ENCODE peak calls at places on chromosomes 5 and 9, in four cellular contexts. F is stomach; N is SJSA1; C is effector memory CD4-positive, alpha-beta T cell. Y is an unnamed sample.

GRCh38 chr9:134593756-134594375 is 47.7 kb upstream of the COL5A1 start:
- DNase-seq in F (no peak), N (no peak), C (no peak), Y (no peak)

GRCh38 chr9:37220971-37221370 is 100.6 kb downstream of the ZCCHC7 start:
- DNase-seq in F (no peak), N (no peak), C (no peak), Y (no peak)

GRCh38 chr9:116417464-116417863 is 263.9 kb downstream of the PAPPA start:
- DNase-seq in F (no peak), N (no peak), C (no peak), Y (no peak)

GRCh38 chr5:42374722-42375273 is 48.4 kb upstream of the GHR start:
- DNase-seq in F (no peak), N (no peak), C (no peak), Y (no peak)

GRCh38 chr5:71899865-71900342 is 180.8 kb downstream of the CARTPT start:
- DNase-seq in F (no peak), N (no peak), C (no peak), Y (no peak)

GRCh38 chr5:14655146-14655741 is 9.3 kb upstream of the OTULIN start:
- DNase-seq in F (no peak), N (no peak), C (no peak), Y (no peak)

GRCh38 chr9:130018260-130018659 is 24.7 kb downstream of the FNBP1 start:
- DNase-seq in F (no peak), N (no peak), C (no peak), Y (no peak)

GRCh38 chr9:131278421-131279111 is 2.3 kb upstream of the FAM78A start:
- DNase-seq in F (no peak), N (no peak), C (peak; percentile 35), Y (peak; percentile 39)

GRCh38 chr9:133560944-133561343 is 26.4 kb downstream of the ADAMTSL2 start:
- DNase-seq in F (no peak), N (no peak), C (no peak), Y (no peak)

GRCh38 chr5:26877154-26877553 is 161.2 kb downstream of the CDH9 start:
- DNase-seq in F (no peak), N (no peak), C (no peak), Y (no peak)

GRCh38 chr9:111531716-111532115 is 6.7 kb downstream of the ZNF483 start:
- DNase-seq in F (no peak), N (no peak), C (no peak), Y (no peak)

GRCh38 chr9:111527347-111527746 is 2.4 kb downstream of the ZNF483 start:
- DNase-seq in F (no peak), N (no peak), C (no peak), Y (no peak)

GRCh38 chr9:111529787-111530186 is 4.8 kb downstream of the ZNF483 start:
- DNase-seq in F (no peak), N (no peak), C (no peak), Y (no peak)

DNA sequence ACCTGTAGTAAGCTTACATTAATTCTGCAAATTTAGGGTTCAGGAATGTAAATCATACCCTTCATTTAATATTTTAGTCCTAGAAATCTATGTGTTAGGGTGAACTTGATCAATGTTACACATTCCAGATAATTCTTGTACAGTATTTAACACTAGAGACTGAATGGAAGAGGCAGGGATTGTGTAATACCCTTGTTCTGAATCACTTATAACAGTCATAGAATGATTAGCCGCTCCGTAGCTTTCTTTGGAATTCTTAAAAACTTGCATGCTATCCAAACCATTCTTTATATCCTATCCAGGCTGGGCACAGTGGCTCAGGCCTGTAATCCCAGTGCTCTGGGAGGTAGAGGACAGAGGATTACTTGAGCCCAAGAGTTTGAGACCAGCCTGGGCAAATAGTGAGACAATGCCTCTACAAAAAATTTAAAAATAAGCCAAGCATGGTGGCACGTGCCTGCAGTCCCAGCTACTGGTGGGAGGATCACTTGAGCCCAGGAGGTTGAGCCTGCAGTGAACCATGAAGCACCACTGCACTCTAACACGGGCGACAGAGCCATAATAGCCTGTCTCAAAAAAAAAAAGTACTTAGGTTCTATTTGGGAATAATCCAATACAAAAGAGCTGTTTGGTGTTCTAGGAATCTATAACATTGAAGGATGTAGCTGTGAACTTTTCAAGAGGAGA is 8.3 kb downstream of the ZNF483 start:
- DNase-seq in F (no peak), N (no peak), C (no peak), Y (no peak)
- H3K9me3 ChIP-seq in F (peaks cover 3% of the 10 kb centered on the region), N (no peaks in the 10 kb centered on the region), C (peaks cover 11% of the 10 kb centered on the region), Y (peaks cover 10% of the 10 kb centered on the region)

GRCh38 chr9:96817973-96818372 is 36.3 kb downstream of the ZNF782 start:
- DNase-seq in F (no peak), N (no peak), C (no peak), Y (no peak)
- H3K9me3 ChIP-seq in F (peaks cover 76% of the 10 kb centered on the region), N (peaks cover 33% of the 10 kb centered on the region), C (peaks cover 64% of the 10 kb centered on the region), Y (peaks cover 58% of the 10 kb centered on the region)

DNA sequence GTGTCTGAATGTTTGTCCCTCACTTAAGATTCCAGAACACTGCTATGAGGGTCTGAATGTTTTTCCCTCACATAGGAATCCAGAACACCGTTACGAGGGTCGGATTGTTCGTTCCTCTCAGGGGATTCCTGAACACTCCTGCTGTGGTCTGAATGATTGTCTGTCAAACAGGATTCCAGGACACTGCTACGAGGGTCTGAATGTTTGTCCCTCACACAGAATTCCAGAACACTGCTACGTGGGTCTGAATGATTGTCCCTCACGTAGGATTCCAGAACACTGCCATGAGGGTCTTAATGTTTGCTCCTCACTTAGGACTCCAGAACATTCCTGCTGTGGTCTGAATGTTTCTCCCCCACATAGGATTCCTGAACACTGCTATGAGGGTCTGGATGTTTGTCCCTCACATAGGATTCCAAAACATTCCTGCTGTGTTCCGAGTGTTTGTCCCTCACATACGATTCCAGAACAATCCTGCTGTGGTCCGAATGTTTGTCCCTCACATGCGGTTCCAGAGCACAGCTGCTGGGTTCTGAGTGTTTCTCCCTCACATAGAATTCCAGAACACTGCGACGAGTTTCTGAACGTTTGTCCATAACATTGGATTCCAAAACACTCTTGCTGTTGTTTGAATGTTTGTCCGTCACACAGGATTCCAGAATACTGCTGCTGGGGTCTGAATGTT is 199.5 kb downstream of the FOXD4L6 start:
- DNase-seq in F (no peak), N (no peak), C (no peak), Y (no peak)
- H3K9me3 ChIP-seq in F (peaks cover 55% of the 10 kb centered on the region), N (peaks cover 13% of the 10 kb centered on the region), C (peaks cover 51% of the 10 kb centered on the region), Y (peaks cover 53% of the 10 kb centered on the region)

DNA sequence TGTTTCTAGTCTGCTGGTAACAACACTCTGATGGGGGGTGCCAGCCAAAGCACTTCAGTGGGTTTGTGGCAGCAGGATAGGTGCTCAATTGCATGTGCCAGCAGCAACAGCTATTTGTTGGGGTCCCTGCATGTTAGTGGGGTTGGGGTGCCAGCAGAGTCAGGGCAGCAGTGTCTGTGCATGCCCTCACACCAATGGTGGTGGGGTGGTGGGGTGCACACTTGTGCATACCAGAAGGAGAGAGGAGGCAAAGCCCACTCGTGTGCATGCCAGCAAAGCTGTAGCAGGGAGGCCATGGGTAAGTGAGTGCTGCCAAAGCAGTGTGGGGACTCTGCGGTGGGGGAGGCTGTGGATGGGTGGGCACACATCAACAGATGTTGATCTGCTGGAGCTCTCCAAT is 232.2 kb downstream of the GABRG2 start:
- DNase-seq in F (no peak), N (no peak), C (no peak), Y (no peak)
- H3K9me3 ChIP-seq in F (peaks cover 5% of the 10 kb centered on the region), N (peaks cover 19% of the 10 kb centered on the region), C (no peaks in the 10 kb centered on the region), Y (no peaks in the 10 kb centered on the region)

DNA sequence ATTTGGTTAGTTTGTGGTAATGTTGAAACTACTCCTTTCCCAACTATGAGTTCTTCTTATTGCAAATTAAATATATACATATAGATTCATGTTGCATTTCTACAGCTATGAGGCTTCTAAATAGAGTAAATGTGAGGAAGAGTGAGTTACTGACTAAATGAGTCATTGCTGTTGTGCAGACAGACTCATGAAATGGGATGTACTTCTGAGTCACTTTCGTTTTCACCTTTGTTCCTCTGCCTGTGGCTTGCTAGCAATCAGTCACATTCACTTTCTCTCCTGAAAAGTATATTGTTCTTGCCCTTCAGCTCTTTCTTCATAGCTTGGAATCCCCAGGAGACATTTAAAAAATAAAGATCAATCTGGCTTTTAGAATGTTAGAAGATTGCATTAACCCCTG is 295.5 kb upstream of the SMC2 start:
- DNase-seq in F (no peak), N (no peak), C (no peak), Y (no peak)
- H3K9me3 ChIP-seq in F (no peaks in the 10 kb centered on the region), N (no peaks in the 10 kb centered on the region), C (no peaks in the 10 kb centered on the region), Y (no peaks in the 10 kb centered on the region)

GRCh38 chr9:29126783-29127182 is 1553.5 kb upstream of the C9orf72 start:
- DNase-seq in F (no peak), N (no peak), C (no peak), Y (no peak)

DNA sequence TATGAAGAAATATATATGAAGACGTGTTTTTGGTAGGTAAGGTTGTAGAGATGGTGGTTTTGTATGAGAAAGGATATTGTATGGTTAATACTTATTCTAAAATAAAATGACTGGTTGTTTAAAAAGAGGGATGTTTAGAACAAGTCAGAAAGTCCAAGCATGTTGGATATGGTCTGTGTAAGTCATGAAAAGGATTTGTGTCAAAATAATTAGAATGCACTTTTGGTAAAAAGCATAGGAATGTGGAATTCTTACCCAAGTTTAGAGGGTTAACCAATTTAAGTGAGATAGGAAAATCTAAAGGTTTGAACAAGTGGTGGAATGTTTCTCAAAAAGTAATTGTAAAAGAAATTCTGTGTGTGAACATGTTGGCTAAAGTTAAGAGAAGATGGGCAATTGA is 1556.5 kb upstream of the C9orf72 start:
- DNase-seq in F (no peak), N (no peak), C (no peak), Y (no peak)
- H3K9me3 ChIP-seq in F (no peaks in the 10 kb centered on the region), N (no peaks in the 10 kb centered on the region), C (no peaks in the 10 kb centered on the region), Y (no peaks in the 10 kb centered on the region)

GRCh38 chr5:40078907-40079575 is 600.7 kb upstream of the PTGER4 start:
- DNase-seq in F (no peak), N (no peak), C (no peak), Y (no peak)
- H3K9me3 ChIP-seq in F (no peaks in the 10 kb centered on the region), N (no peaks in the 10 kb centered on the region), C (no peaks in the 10 kb centered on the region), Y (no peaks in the 10 kb centered on the region)

DNA sequence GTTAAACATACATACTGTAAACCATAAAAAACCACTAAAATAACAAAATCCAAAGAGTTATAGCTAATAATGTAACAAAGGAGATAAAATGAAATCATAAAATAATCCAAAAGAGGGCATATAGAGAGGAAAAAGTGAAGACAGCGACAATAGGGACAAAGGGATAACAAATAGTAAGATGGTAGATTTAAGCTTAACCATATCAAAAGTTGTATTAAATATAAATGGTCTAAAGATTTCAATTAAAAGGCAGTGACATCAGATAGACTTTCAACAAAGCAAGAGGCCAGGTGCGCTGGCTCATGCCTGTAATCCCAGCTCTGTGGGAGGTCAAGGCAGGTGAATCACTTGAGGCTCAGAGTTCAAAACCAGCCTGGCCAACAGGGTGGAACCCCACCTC is 54.7 kb upstream of the SREK1 start:
- DNase-seq in F (no peak), N (no peak), C (no peak), Y (no peak)
- H3K9me3 ChIP-seq in F (peaks cover 5% of the 10 kb centered on the region), N (peaks cover 5% of the 10 kb centered on the region), C (peaks cover 2% of the 10 kb centered on the region), Y (peaks cover 5% of the 10 kb centered on the region)

GRCh38 chr5:141250576-141250975 is 5.4 kb downstream of the PCDHB15 start:
- DNase-seq in F (no peak), N (no peak), C (no peak), Y (no peak)
- H3K9me3 ChIP-seq in F (peaks cover 53% of the 10 kb centered on the region), N (peaks cover 32% of the 10 kb centered on the region), C (peaks cover 51% of the 10 kb centered on the region), Y (peaks cover 32% of the 10 kb centered on the region)

Y was measured in T-helper 17 cell.